ENCODE peak calls at places on chromosome 19, in nine cellular contexts. One of them, this sample, is unnamed.

GRCh38 chr19:1675633-1676350 is 23.4 kb upstream of the TCF3 start:
- DNase-seq in ELR: no peak
- DNase-seq in IMR-90: no peak
- DNase-seq in M059J: no peak
- DNase-seq in stimulated activated CD4-positive, alpha-beta T cell treated with anti-CD3 and anti-CD28 coated beads, Interleukin-15, amount 100 ng/mL, for 24 hours: no peak
- DNase-seq in glomerular endothelial cell: no peak
- DNase-seq in Caki2: no peak
- DNase-seq in cardiac fibroblast: no peak
- DNase-seq in HuH-7: peak; percentile 55
- DNase-seq in this sample: no peak

GRCh38 chr19:41479757-41480191 is 36.8 kb downstream of the ERICH4 start:
- DNase-seq in ELR: no peak
- DNase-seq in IMR-90: no peak
- DNase-seq in M059J: peak; percentile 13
- DNase-seq in stimulated activated CD4-positive, alpha-beta T cell treated with anti-CD3 and anti-CD28 coated beads, Interleukin-15, amount 100 ng/mL, for 24 hours: peak; percentile 6
- DNase-seq in glomerular endothelial cell: peak; percentile 94
- DNase-seq in Caki2: peak; percentile 3
- DNase-seq in cardiac fibroblast: peak; percentile 67
- DNase-seq in HuH-7: no peak
- DNase-seq in this sample: peak; percentile 95

GRCh38 chr19:10238172-10238783 is 7.1 kb upstream of the S1PR2 start:
- DNase-seq in ELR: peak; percentile 32
- DNase-seq in IMR-90: peak; percentile 91
- DNase-seq in M059J: peak; percentile 55
- DNase-seq in stimulated activated CD4-positive, alpha-beta T cell treated with anti-CD3 and anti-CD28 coated beads, Interleukin-15, amount 100 ng/mL, for 24 hours: no peak
- DNase-seq in glomerular endothelial cell: no peak
- DNase-seq in Caki2: no peak
- DNase-seq in cardiac fibroblast: peak; percentile 98
- DNase-seq in HuH-7: peak; percentile 43
- DNase-seq in this sample: no peak

GRCh38 chr19:43306097-43306496 is 36.8 kb upstream of the PSG9 start:
- DNase-seq in ELR: peak; percentile 63
- DNase-seq in IMR-90: no peak
- DNase-seq in M059J: peak; percentile 83
- DNase-seq in stimulated activated CD4-positive, alpha-beta T cell treated with anti-CD3 and anti-CD28 coated beads, Interleukin-15, amount 100 ng/mL, for 24 hours: no peak
- DNase-seq in glomerular endothelial cell: no peak
- DNase-seq in Caki2: peak; percentile 35
- DNase-seq in cardiac fibroblast: no peak
- DNase-seq in HuH-7: no peak
- DNase-seq in this sample: no peak

GRCh38 chr19:46068345-46069258 is 27.8 kb upstream of the IGFL4 start:
- DNase-seq in ELR: peak; percentile 95
- DNase-seq in IMR-90: peak; percentile 82
- DNase-seq in M059J: peak; percentile 98
- DNase-seq in stimulated activated CD4-positive, alpha-beta T cell treated with anti-CD3 and anti-CD28 coated beads, Interleukin-15, amount 100 ng/mL, for 24 hours: no peak
- DNase-seq in glomerular endothelial cell: peak; percentile 45
- DNase-seq in Caki2: peak; percentile 76
- DNase-seq in cardiac fibroblast: peak; percentile 86
- DNase-seq in HuH-7: no peak
- DNase-seq in this sample: peak; percentile 50

GRCh38 chr19:8576273-8576993 is 809 bp downstream of the MYO1F start:
- DNase-seq in ELR: no peak
- DNase-seq in IMR-90: no peak
- DNase-seq in M059J: no peak
- DNase-seq in stimulated activated CD4-positive, alpha-beta T cell treated with anti-CD3 and anti-CD28 coated beads, Interleukin-15, amount 100 ng/mL, for 24 hours: peak; percentile 29
- DNase-seq in glomerular endothelial cell: no peak
- DNase-seq in Caki2: no peak
- DNase-seq in cardiac fibroblast: no peak
- DNase-seq in HuH-7: no peak
- DNase-seq in this sample: no peak

GRCh38 chr19:10854350-10855089 is 6.3 kb downstream of the C19orf38 start:
- DNase-seq in ELR: no peak
- DNase-seq in IMR-90: no peak
- DNase-seq in M059J: no peak
- DNase-seq in stimulated activated CD4-positive, alpha-beta T cell treated with anti-CD3 and anti-CD28 coated beads, Interleukin-15, amount 100 ng/mL, for 24 hours: no peak
- DNase-seq in glomerular endothelial cell: no peak
- DNase-seq in Caki2: no peak
- DNase-seq in cardiac fibroblast: no peak
- DNase-seq in HuH-7: no peak
- DNase-seq in this sample: no peak

GRCh38 chr19:4742717-4743646 is 19.3 kb upstream of the DPP9 start:
- DNase-seq in ELR: no peak
- DNase-seq in IMR-90: no peak
- DNase-seq in M059J: no peak
- DNase-seq in stimulated activated CD4-positive, alpha-beta T cell treated with anti-CD3 and anti-CD28 coated beads, Interleukin-15, amount 100 ng/mL, for 24 hours: no peak
- DNase-seq in glomerular endothelial cell: no peak
- DNase-seq in Caki2: no peak
- DNase-seq in cardiac fibroblast: no peak
- DNase-seq in HuH-7: no peak
- DNase-seq in this sample: no peak

GRCh38 chr19:38993271-38993670 is 17.7 kb upstream of the FBXO17 start:
- DNase-seq in ELR: peak; percentile 83
- DNase-seq in IMR-90: peak; percentile 74
- DNase-seq in M059J: peak; percentile 90
- DNase-seq in stimulated activated CD4-positive, alpha-beta T cell treated with anti-CD3 and anti-CD28 coated beads, Interleukin-15, amount 100 ng/mL, for 24 hours: no peak
- DNase-seq in glomerular endothelial cell: peak; percentile 36
- DNase-seq in Caki2: peak; percentile 62
- DNase-seq in cardiac fibroblast: peak; percentile 69
- DNase-seq in HuH-7: no peak
- DNase-seq in this sample: peak; percentile 35